ENCODE peak calls at places on chromosomes 1 and 21, in seven cellular contexts. D is hypothalamus; F is HT-29; O is stimulated activated naive CD8-positive, alpha-beta T cell treated with anti-CD3 and anti-CD28 coated beads, Interleukin-15, amount 100 ng/mL, for 72 hours; Y is NAMALWA; L is cardiac fibroblast; J is endothelial cell. R is an unnamed sample.

GRCh38 chr1:74583365-74583764 is 71.0 kb upstream of the LRRC53 start:
- DNase-seq in D (no peak), F (no peak), O (no peak), Y (no peak), L (no peak), J (no peak), R (no peak)

GRCh38 chr1:12098786-12099185 is 35.7 kb downstream of the TNFRSF8 start:
- DNase-seq in D (no peak), F (no peak), O (no peak), Y (no peak), L (peak), J (no peak), R (no peak)

GRCh38 chr21:45546636-45547203 is 4.5 kb upstream of the SLC19A1 start:
- DNase-seq in D (no peak), F (no peak), O (no peak), Y (no peak), L (no peak), J (no peak), R (no peak)

GRCh38 chr1:18516473-18516872 is 35.7 kb downstream of the KLHDC7A start:
- DNase-seq in D (no peak), F (no peak), O (no peak), Y (no peak), L (no peak), J (no peak), R (no peak)

GRCh38 chr1:106290805-106291537 is 765.5 kb upstream of the PRMT6 start:
- DNase-seq in D (no peak), F (no peak), O (no peak), Y (no peak), L (no peak), J (no peak), R (no peak)

GRCh38 chr1:230752407-230752806 is 5.2 kb downstream of the CAPN9 start:
- DNase-seq in D (peak), F (peak), O (no peak), Y (no peak), L (no peak), J (no peak), R (no peak)

GRCh38 chr1:155569988-155570592 is 7.5 kb upstream of the ASH1L start:
- DNase-seq in D (no peak), F (no peak), O (no peak), Y (no peak), L (peak), J (no peak), R (no peak)

GRCh38 chr1:164559342-164560070 is 522 bp downstream of the PBX1 start:
- DNase-seq in D (peak), F (peak), O (no peak), Y (no peak), L (peak), J (peak), R (no peak)

GRCh38 chr1:38047603-38048146 is 1.1 kb upstream of the POU3F1 start:
- DNase-seq in D (no peak), F (no peak), O (no peak), Y (no peak), L (peak), J (peak), R (no peak)

GRCh38 chr1:219459321-219460105 is 153.4 kb downstream of the ZC3H11B start:
- DNase-seq in D (no peak), F (no peak), O (no peak), Y (no peak), L (no peak), J (no peak), R (no peak)

GRCh38 chr1:226730826-226731225 is 8.3 kb downstream of the ITPKB start:
- DNase-seq in D (no peak), F (no peak), O (no peak), Y (no peak), L (no peak), J (no peak), R (no peak)

GRCh38 chr1:154157520-154158306 is 2.8 kb upstream of the NUP210L start:
- DNase-seq in D (no peak), F (peak), O (peak), Y (peak), L (peak), J (no peak), R (peak)

GRCh38 chr1:39751595-39751994 is 12.9 kb downstream of the PPIE start:
- DNase-seq in D (no peak), F (no peak), O (no peak), Y (no peak), L (no peak), J (no peak), R (no peak)

GRCh38 chr1:84855947-84856660 is 36.9 kb downstream of the LPAR3 start:
- DNase-seq in D (no peak), F (no peak), O (no peak), Y (no peak), L (no peak), J (no peak), R (no peak)

R was measured in stimulated activated naive B cell treated with anti-CD40 and anti-IgM and Interleukin-4, amounts not matched to agents 10 μg/mL and 1 μg/mL and 100 μg/mL, for 72 hours.